ENCODE peak calls at places on chromosomes 1 and 21, in five cellular contexts. U is mesenchymal stem cell, O is IMR-90, T is H1, B is neuronal stem cell. P is an unnamed sample.
A peak's percentile ranks its signal among the peaks of the same experiment; 100 is the strongest.

GRCh38 chr1:245311887-245312286 is 157.1 kb downstream of the KIF26B start:
- DNase-seq in T (no peak), U (no peak), B (no peak), O (no peak), P (no peak)

GRCh38 chr21:45911806-45912325 is 69.7 kb upstream of the COL6A1 start:
- DNase-seq in B (no peak), U (no peak), O (no peak), T (no peak), P (no peak)

GRCh38 chr1:115677570-115677969 is 35.8 kb downstream of the VANGL1 start:
- DNase-seq in B (no peak), O (no peak), T (no peak), U (no peak), P (no peak)

GRCh38 chr1:39405358-39405757 is 86.1 kb upstream of the BMP8A start:
- DNase-seq in T (no peak), U (no peak), O (no peak), B (no peak), P (no peak)

GRCh38 chr1:13702425-13703127 is 2.6 kb downstream of the PRDM2 start:
- DNase-seq in U (no peak), B (no peak), O (no peak), T (no peak), P (no peak)

GRCh38 chr1:214974002-214974401 is 108.5 kb upstream of the KCNK2 start:
- DNase-seq in U (no peak), B (no peak), T (no peak), O (no peak), P (no peak)

GRCh38 chr1:229114315-229114714 is 156.6 kb upstream of the RAB4A start:
- DNase-seq in T (no peak), O (no peak), B (no peak), U (peak; percentile 73), P (no peak)

GRCh38 chr21:41752231-41752681 is 14.6 kb downstream of the RIPK4 start:
- DNase-seq in U (peak; percentile 27), O (peak; percentile 64), T (no peak), B (no peak), P (no peak)

GRCh38 chr1:89890085-89890754 is 69.4 kb downstream of the LRRC8D start:
- DNase-seq in O (no peak), B (no peak), U (peak; percentile 76), T (no peak), P (peak; percentile 99)

GRCh38 chr1:44213222-44214112 is at the start of gene DMAP1:
- DNase-seq in O (peak; percentile 83), U (peak; percentile 81), B (peak; percentile 82), T (peak; percentile 60), P (peak; percentile 84)

GRCh38 chr1:41955461-41956159 is 36.9 kb upstream of the HIVEP3 start:
- DNase-seq in O (peak; percentile 86), T (peak; percentile 2), U (peak; percentile 86), B (peak; percentile 59), P (peak; percentile 2)

GRCh38 chr1:179825201-179825600 is 52.4 kb downstream of the TOR1AIP2 start:
- DNase-seq in O (no peak), U (no peak), B (no peak), T (no peak), P (no peak)

GRCh38 chr1:91601554-91602322 is 101.1 kb downstream of the CDC7 start:
- DNase-seq in B (no peak), O (no peak), T (no peak), U (no peak), P (no peak)

GRCh38 chr1:221100196-221100950 is 221.1 kb downstream of the HLX start:
- DNase-seq in T (no peak), B (no peak), U (peak; percentile 93), O (peak; percentile 86), P (peak; percentile 43)

GRCh38 chr1:217881131-217881543 is 250.0 kb downstream of the SPATA17 start:
- DNase-seq in U (peak; percentile 50), O (no peak), B (no peak), T (no peak), P (no peak)

GRCh38 chr21:42779431-42779861 is 99.9 kb downstream of the WDR4 start:
- DNase-seq in O (no peak), T (no peak), B (no peak), U (no peak), P (no peak)

GRCh38 chr1:38029081-38029681 is 16.6 kb downstream of the UTP11 start:
- DNase-seq in B (no peak), O (no peak), U (peak; percentile 42), T (no peak), P (no peak)

GRCh38 chr1:55214214-55214902 is 806 bp downstream of the USP24 start:
- DNase-seq in B (peak; percentile 52), U (peak; percentile 48), O (no peak), T (no peak), P (no peak)

GRCh38 chr1:20847619-20848080 is 60.5 kb upstream of the HP1BP3 start:
- DNase-seq in U (no peak), O (peak; percentile 72), B (no peak), T (no peak), P (no peak)

GRCh38 chr21:33761104-33762036 is 119.1 kb downstream of the ITSN1 start:
- DNase-seq in B (no peak), T (no peak), U (peak; percentile 98), O (peak; percentile 99), P (peak; percentile 34)

GRCh38 chr1:180213401-180214177 is 16.5 kb upstream of the LHX4 start:
- DNase-seq in T (no peak), B (no peak), U (no peak), O (no peak), P (peak; percentile 77)

GRCh38 chr21:42980959-42981523 is 6.7 kb downstream of the PKNOX1 start:
- DNase-seq in T (no peak), B (no peak), O (no peak), U (no peak), P (no peak)

GRCh38 chr1:33042836-33043235 is 6.2 kb upstream of the AK2 start:
- DNase-seq in B (no peak), O (no peak), T (no peak), U (no peak), P (no peak)
- H3K4ac ChIP-seq in B (no peak overlapping the region), O (no peak overlapping the region), T (no peak overlapping the region), U (no peak overlapping the region), P (no peak overlapping the region)

GRCh38 chr1:173861731-173862145 is 6.1 kb downstream of the GAS5 start:
- DNase-seq in B (no peak), T (no peak), U (no peak), O (no peak), P (peak; percentile 6)

GRCh38 chr1:173862769-173863223 is 5.0 kb downstream of the GAS5 start:
- DNase-seq in U (no peak), T (no peak), O (no peak), B (no peak), P (no peak)

GRCh38 chr1:173865468-173866164 is 2.2 kb downstream of the GAS5 start:
- DNase-seq in B (no peak), T (no peak), U (no peak), O (no peak), P (no peak)

GRCh38 chr1:173864179-173864867 is 3.5 kb downstream of the GAS5 start:
- DNase-seq in B (no peak), T (no peak), U (no peak), O (peak; percentile 46), P (no peak)

DNA sequence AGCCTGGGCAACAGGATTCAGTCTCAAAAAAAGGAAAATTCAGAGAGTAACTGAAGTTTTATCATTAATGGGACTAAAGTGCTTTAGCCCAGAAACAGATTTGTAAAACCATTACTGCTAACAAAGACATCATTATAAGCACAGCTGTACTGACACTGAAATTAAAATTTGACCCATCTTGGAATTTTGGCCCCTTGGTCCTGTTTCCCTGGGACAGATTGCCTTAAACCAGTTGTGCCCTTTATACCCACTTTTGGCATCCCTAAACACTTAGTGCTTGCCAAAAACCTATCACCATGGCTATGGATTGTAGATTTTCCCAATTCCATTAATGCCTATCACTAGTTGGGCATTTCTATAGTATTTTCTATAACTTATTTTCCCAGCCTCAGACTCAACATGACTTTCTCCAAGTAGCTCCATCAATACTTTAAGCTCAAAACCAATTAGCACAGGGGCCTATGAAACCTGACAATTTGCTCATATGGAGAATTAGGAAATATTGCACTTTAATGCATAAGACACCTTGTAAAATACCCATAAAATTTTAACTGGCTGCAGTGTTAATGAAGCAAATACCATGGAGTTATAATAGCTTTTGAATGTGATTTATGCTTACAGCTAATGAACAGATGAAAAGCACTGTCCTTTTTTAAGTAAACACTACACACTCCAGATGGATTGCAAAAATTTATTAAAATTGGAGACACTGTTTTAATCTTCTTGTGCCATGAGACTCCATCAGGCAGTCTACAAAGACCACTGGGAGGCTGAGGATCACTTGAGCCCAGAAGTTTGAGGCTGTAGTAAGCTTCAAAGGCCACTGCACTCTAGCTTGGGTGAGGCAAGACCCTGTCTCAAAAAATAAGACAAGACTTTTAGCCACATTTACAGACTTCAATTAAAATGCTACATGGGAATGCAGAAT is 4.3 kb downstream of the GAS5 start:
- DNase-seq in B (no peak), U (no peak), O (no peak), T (no peak), P (no peak)
- H3K9ac ChIP-seq in B (no peak overlapping the region), U (peak overlapping the region; percentile 92), O (no peak overlapping the region), T (no peak overlapping the region), P (no peak overlapping the region)

GRCh38 chr1:16644179-16645043 is 22.3 kb downstream of the RNU1-3 start:
- DNase-seq in T (peak; percentile 92), B (peak; percentile 99), O (peak; percentile 92), U (peak; percentile 96), P (peak; percentile 100)
- H3K4ac ChIP-seq in T (no peak overlapping the region), B (peak overlapping the region; percentile 61), O (peak overlapping the region; percentile 91), U (peak overlapping the region; percentile 99), P (peak overlapping the region; percentile 73)

DNA sequence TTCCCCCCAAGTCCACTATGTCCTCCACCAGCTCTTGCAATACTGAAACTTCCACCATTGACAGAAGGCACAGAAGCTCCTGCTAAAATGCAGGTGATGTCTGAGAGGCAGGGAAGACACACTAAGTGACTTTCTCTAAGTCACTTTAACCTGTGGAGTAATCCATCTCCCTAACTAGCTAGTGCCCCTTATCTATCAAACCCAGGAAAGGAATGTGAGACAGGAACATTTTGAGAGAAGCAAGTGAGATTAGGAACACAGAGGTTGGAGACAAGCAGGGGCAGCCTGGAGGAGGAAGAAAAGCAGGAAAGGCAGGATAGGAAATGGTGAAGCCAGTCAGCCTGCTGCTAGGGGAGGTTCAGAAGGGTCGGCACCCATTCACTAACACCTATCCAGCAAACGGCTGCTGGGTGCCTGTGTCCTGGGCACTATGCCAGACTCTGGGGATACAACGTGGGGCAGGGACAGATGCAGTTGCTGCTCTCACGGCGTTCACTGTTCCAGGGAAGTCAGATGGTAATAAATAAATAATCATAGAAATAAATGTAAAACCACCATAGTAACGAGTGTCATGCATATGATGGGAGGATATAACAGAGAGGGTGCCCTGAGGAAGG is 7.0 kb downstream of the GPA33 start:
- DNase-seq in O (no peak), B (no peak), T (no peak), U (no peak), P (peak; percentile 24)
- H3K9ac ChIP-seq in O (no peak overlapping the region), B (no peak overlapping the region), T (no peak overlapping the region), U (no peak overlapping the region), P (no peak overlapping the region)

DNA sequence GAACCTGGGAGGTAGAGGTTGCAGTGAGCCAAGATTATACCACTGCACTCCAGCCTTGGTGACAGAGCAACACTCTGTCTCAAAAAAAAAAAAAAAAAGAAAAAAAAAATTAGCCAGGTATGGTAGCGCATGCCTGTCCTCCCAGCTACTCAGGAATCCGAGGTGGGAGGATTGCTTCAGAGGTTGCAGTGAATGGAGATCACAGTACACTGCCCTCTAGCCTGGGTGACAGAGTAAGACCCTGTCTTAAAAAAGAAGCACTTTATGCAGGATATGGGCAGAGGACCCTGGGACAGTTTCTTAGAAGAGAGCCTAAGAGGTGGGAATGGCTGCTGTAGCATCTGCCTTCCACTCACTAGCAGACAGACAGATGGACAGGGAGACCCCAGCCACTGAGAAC is 23.0 kb downstream of the IQGAP3 start:
- DNase-seq in U (no peak), O (no peak), T (no peak), B (no peak), P (peak; percentile 83)
- H3K4ac ChIP-seq in U (no peak overlapping the region), O (no peak overlapping the region), T (no peak overlapping the region), B (no peak overlapping the region), P (no peak overlapping the region)